ENCODE peak calls at places on chromosome 20, in nine cellular contexts. Y is stomach, R is heart left ventricle, N is HCT116, K is lower leg skin, T is IMR-90, E is NB4, I is ovary, H is upper lobe of left lung. O is an unnamed sample.

GRCh38 chr20:43809206-43809819 is 82.5 kb upstream of the GTSF1L start:
- DNase-seq in T (no peak), Y (no peak), R (no peak), E (no peak), I (no peak), K (no peak), N (no peak), H (no peak), O (no peak)

GRCh38 chr20:18624948-18625347 is 37.1 kb downstream of the DTD1 start:
- DNase-seq in N (no peak), H (no peak), R (no peak), E (no peak), Y (no peak), I (no peak), K (no peak), T (no peak), O (no peak)

GRCh38 chr20:5835234-5835845 is 85.1 kb downstream of the SHLD1 start:
- DNase-seq in T (peak), E (no peak), K (no peak), R (peak), N (no peak), H (no peak), I (peak), Y (no peak), O (no peak)

GRCh38 chr20:43722153-43722505 is 4.7 kb downstream of the GTSF1L start:
- DNase-seq in R (no peak), K (no peak), Y (no peak), I (no peak), N (no peak), T (no peak), E (no peak), H (no peak), O (no peak)

GRCh38 chr20:13336308-13337089 is 115.4 kb downstream of the ISM1 start:
- DNase-seq in R (no peak), T (peak), Y (no peak), K (no peak), H (no peak), E (no peak), N (no peak), I (no peak), O (no peak)

GRCh38 chr20:19419420-19419819 is 207.0 kb downstream of the SLC24A3 start:
- DNase-seq in H (no peak), R (no peak), N (no peak), Y (no peak), E (no peak), K (no peak), I (no peak), T (no peak), O (no peak)

GRCh38 chr20:55888655-55889054 is 116.7 kb downstream of the CBLN4 start:
- DNase-seq in I (no peak), N (no peak), H (no peak), Y (no peak), R (no peak), K (no peak), E (peak), T (no peak), O (no peak)

GRCh38 chr20:46814366-46815232 is 80.0 kb upstream of the EYA2 start:
- DNase-seq in K (no peak), H (no peak), N (peak), Y (peak), E (no peak), T (peak), I (no peak), R (no peak), O (no peak)

GRCh38 chr20:40960521-40960956 is 68.1 kb upstream of the TOP1 start:
- DNase-seq in H (no peak), K (no peak), I (no peak), T (no peak), Y (peak), R (no peak), E (no peak), N (no peak), O (peak)

GRCh38 chr20:32670773-32671455 is 2.8 kb downstream of the C20orf203 start:
- DNase-seq in K (no peak), N (no peak), R (no peak), T (no peak), H (no peak), E (no peak), I (no peak), Y (no peak), O (no peak)

GRCh38 chr20:22274330-22274729 is 310.0 kb downstream of the FOXA2 start:
- DNase-seq in H (no peak), N (no peak), Y (no peak), R (no peak), E (no peak), K (no peak), I (no peak), T (no peak), O (no peak)

GRCh38 chr20:21812384-21812783 is 106.9 kb downstream of the PAX1 start:
- DNase-seq in H (no peak), K (no peak), I (no peak), N (no peak), Y (no peak), E (no peak), R (no peak), T (no peak), O (no peak)

GRCh38 chr20:45552456-45552855 is 5.3 kb upstream of the EPPIN start:
- DNase-seq in H (no peak), E (no peak), I (no peak), T (no peak), N (no peak), Y (no peak), R (no peak), K (no peak), O (no peak)

GRCh38 chr20:48169650-48170049 is 384.4 kb upstream of the SULF2 start:
- DNase-seq in I (no peak), H (no peak), K (no peak), T (no peak), R (no peak), N (no peak), E (no peak), Y (no peak), O (no peak)

GRCh38 chr20:23147964-23148720 is 62.0 kb upstream of the CD93 start:
- DNase-seq in H (peak), N (peak), K (peak), E (peak), T (peak), Y (peak), I (no peak), R (no peak), O (no peak)

GRCh38 chr20:24147961-24148360 is 159.4 kb upstream of the GGTLC1 start:
- DNase-seq in Y (no peak), T (no peak), I (no peak), N (no peak), K (no peak), E (no peak), R (no peak), H (no peak), O (no peak)

GRCh38 chr20:57950764-57951163 is 240.9 kb upstream of the PMEPA1 start:
- DNase-seq in E (no peak), I (no peak), T (no peak), Y (no peak), H (no peak), N (no peak), R (no peak), K (no peak), O (no peak)

GRCh38 chr20:56359212-56360132 is 698 bp downstream of the FAM210B start:
- DNase-seq in N (no peak), R (peak), T (peak), E (peak), I (peak), Y (peak), H (peak), K (peak), O (peak)

GRCh38 chr20:45019027-45019763 is 52.9 kb downstream of the STK4 start:
- DNase-seq in I (no peak), K (no peak), N (no peak), R (no peak), T (no peak), Y (no peak), E (no peak), H (no peak), O (no peak)

GRCh38 chr20:58888521-58889333 is 36.2 kb downstream of the GNAS start:
- DNase-seq in R (peak), N (no peak), E (peak), K (peak), Y (peak), I (peak), T (peak), H (peak), O (peak)

GRCh38 chr20:32112862-32113261 is 3.3 kb downstream of the TM9SF4 start:
- DNase-seq in H (peak), K (peak), R (peak), Y (peak), I (no peak), T (no peak), N (no peak), E (peak), O (no peak)

GRCh38 chr20:8402798-8403197 is 270.7 kb downstream of the PLCB1 start:
- DNase-seq in I (no peak), H (no peak), T (no peak), K (no peak), E (no peak), N (no peak), Y (no peak), R (no peak), O (no peak)

GRCh38 chr20:44954198-44954597 is 6.0 kb downstream of the TOMM34 start:
- DNase-seq in Y (no peak), E (no peak), I (no peak), T (no peak), R (no peak), N (no peak), K (no peak), H (no peak), O (no peak)

GRCh38 chr20:24816907-24817306 is 132.2 kb upstream of the CST7 start:
- DNase-seq in I (no peak), N (no peak), R (no peak), T (no peak), E (peak), K (no peak), H (no peak), Y (no peak), O (no peak)

GRCh38 chr20:31560900-31561598 is 44.0 kb upstream of the ID1 start:
- DNase-seq in E (no peak), R (no peak), N (peak), K (peak), I (no peak), Y (peak), H (peak), T (peak), O (no peak)

GRCh38 chr20:38760978-38761377 is 12.7 kb downstream of the ACTR5 start:
- DNase-seq in N (no peak), E (no peak), R (no peak), I (no peak), K (no peak), H (no peak), Y (no peak), T (no peak), O (no peak)

GRCh38 chr20:25338112-25339023 is 52.3 kb downstream of the ABHD12 start:
- DNase-seq in R (no peak), E (no peak), H (no peak), I (no peak), N (no peak), K (no peak), T (no peak), Y (peak), O (no peak)

GRCh38 chr20:7912551-7912950 is 27.7 kb downstream of the HAO1 start:
- DNase-seq in Y (no peak), T (peak), I (no peak), H (no peak), K (no peak), R (no peak), E (no peak), N (no peak), O (no peak)

GRCh38 chr20:32672982-32673727 is 586 bp downstream of the C20orf203 start:
- DNase-seq in R (no peak), E (peak), T (no peak), H (peak), K (no peak), Y (no peak), I (no peak), N (no peak), O (no peak)

GRCh38 chr20:43824699-43825402 is 89.8 kb upstream of the TOX2 start:
- DNase-seq in N (no peak), R (no peak), E (no peak), T (peak), Y (no peak), I (no peak), H (no peak), K (no peak), O (no peak)

GRCh38 chr20:34753706-34754461 is 49.7 kb downstream of the TP53INP2 start:
- DNase-seq in K (no peak), I (no peak), N (no peak), H (no peak), Y (no peak), T (peak), R (no peak), E (no peak), O (no peak)

DNA sequence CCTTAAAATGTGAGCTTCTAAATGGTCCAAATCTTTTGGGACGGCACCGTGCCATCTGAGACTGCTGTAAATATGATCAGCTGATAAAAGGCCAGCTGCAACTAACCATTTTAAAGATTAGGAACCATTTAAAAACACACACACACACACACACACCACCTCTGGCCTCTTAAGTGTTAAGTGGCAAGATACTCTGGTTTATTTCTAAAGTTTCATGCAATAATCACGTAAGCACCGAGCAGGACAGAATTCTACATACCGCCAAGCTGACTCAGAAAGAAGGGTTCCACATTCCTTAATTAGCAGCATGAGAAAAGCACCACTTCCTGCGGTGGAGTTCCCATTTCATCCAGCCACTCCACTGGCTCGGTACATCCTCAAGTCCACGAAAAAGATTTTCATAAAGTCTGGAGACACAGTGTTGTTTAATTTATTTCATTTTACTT is 17.8 kb upstream of the ZNF217 start:
- DNase-seq in T (peak), E (peak), H (peak), I (peak), Y (peak), N (peak), R (no peak), K (peak), O (peak)
- H3K4me3 ChIP-seq in T (peak), E (peak), H (no peak), I (no peak), Y (no peak), N (peak), R (no peak), K (no peak), O (no peak)

DNA sequence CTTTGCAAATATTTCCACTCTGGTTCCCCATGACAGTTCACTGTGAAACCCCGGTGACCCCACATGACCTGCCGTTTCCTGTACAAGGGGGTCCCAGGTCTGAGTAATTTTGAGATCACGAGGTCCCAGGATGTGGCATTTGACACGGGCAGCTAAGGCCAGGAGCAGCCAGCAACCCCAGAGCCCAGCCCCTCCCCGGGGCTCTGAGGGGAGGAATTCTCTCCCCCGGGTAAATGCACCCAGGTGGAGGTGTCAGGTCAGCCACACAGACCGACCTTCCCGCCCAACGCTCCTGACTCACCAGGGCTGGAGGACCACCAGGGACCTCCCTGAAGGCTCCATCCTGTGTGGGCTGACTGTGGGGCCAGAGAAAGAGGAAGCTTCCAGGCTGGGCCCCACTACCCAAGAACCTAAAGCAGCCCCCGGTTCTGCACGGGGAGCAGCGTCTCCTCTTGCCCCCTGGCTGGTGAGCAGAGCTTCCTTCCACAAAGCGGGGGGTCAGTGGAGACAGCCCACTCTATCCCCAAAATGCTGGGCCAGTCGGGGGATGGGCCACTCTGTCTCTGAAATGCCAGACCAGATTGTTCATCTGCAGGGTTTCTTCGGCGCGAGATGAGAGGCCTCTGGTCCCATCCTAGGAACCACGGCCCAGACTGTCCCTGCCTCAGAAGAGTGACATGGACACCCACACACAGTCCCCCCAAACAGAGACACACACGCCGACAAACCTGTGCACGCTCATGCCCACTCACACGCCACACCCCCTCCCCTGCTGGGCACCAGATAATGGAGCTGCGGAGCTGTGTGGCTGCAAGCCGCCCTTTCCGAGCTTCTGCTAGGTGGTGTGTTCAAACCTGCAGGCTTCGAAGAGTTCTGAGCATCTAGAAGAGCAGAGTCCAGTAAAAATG is 23.4 kb upstream of the SLCO4A1 start:
- DNase-seq in Y (no peak), I (no peak), K (no peak), H (peak), E (peak), T (no peak), R (no peak), N (no peak), O (no peak)
- TF ChIP-seq POLR2A in Y (no peak), I (no peak), K (no peak), H (no peak), E (no peak), T (no peak), R (no peak), N (no peak), O (no peak)

DNA sequence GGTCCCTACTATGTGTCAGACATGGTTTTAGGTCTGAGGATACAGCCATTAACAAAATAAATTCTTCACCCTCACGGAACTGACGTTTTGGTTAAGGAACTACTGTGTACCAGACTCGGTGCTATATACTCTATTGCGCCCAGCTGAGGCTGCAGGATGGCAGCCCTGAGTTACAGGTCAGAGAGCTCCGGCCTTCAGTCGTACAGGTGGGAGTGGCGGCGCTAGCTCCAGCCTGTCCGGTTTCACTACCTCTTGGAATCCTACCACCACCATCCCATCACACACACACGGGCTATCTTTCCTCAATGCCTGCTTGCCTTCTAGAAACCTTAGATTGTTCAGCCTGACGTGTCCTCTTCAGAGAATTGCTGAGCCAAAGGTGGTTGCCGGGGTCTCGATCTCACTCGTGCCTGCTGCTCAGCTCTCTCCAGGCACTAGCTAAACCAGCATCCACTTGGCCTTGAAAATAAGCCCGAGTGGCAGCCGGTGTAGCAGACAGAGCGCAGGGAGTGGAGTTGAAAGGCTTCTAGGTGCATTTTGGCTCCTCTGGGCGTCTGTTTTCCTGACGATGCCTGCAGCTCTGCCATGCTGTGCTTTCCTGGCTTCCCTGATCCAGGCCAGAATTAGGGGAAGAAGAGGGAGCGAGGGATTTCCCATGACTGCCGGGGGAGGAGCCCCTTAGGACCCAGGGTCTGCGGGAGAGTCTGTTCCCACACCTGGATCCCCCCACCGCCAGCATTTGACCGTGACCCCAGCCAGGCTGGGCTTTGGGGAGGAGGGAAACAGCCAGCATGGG is 1.1 kb upstream of the TCF15 start:
- DNase-seq in H (no peak), N (no peak), T (no peak), I (no peak), R (no peak), E (no peak), K (no peak), Y (no peak), O (no peak)
- H3K4me3 ChIP-seq in H (no peak), N (no peak), T (no peak), I (no peak), R (peak), E (no peak), K (no peak), Y (no peak), O (no peak)

DNA sequence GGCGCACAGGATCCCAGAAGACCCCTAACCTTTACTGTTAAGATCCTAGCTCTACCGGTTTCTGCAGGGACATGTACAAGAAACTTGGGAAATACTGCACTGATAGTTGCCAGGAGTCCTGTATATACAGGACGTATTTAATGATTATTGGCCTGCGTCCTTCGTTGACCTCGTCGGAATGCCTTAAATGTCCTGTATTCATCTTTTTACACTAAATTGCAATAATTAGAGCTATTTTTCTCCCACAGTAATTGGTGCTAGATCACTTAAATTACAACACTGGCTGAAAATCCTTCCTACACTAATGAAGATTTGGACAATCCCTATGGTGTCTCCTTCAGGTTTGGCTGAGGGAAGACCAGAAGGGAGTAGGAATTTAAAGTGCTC is 775 bp upstream of the DNAAF9 start:
- DNase-seq in T (no peak), R (no peak), E (no peak), K (no peak), I (no peak), Y (no peak), H (no peak), N (no peak), O (no peak)
- TF ChIP-seq POLR2A in T (no peak), R (no peak), E (no peak), K (no peak), I (no peak), Y (no peak), H (no peak), N (no peak), O (no peak)

GRCh38 chr20:17556842-17557674 is 12.8 kb upstream of the DSTN start:
- DNase-seq in T (peak), R (peak), N (no peak), E (no peak), I (peak), K (peak), Y (peak), H (peak), O (peak)
- H3K4me3 ChIP-seq in T (no peak), R (no peak), N (peak), E (no peak), I (no peak), K (no peak), Y (no peak), H (no peak), O (no peak)

DNA sequence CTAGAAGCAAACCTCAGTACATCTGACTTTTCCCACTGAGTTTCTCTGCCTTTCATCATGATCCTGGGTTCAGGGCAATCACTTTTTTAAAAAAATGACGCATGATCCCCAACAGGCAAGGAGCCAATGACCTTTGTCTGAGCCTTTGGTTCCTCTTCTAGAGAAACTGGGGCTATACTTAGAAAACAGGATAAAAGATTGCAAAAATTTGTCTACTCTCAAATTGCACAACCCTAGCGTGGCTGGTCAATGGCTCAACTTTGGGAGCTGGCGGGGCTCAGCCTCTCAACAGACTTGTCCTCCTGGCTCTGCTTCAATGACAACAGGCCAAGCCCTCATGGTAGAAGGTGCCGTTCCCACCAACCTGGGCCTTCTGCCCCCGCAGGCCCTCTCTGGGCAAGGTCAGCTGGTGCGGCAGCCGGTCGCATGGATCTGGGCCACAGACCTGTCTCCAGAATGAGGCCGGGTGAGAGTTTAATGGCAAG is 48.7 kb downstream of the PDYN start:
- DNase-seq in H (peak), T (no peak), N (no peak), R (peak), E (peak), Y (peak), I (peak), K (peak), O (peak)
- TF ChIP-seq POLR2A in H (no peak), T (no peak), N (no peak), R (no peak), E (peak), Y (no peak), I (no peak), K (no peak), O (no peak)

GRCh38 chr20:50820515-50821256 is 25.8 kb downstream of the BCAS4 start:
- DNase-seq in R (no peak), I (no peak), E (no peak), Y (no peak), T (no peak), N (no peak), H (no peak), K (no peak), O (no peak)
- H3K4me3 ChIP-seq in R (no peak), I (no peak), E (no peak), Y (no peak), T (no peak), N (no peak), H (no peak), K (no peak), O (no peak)